ENCODE peak calls at places on chromosomes 6 and 20, in seven cellular contexts. C, N, P, U, I, B and T are unnamed samples.

GRCh38 chr20:64115171-64115911 is 8.0 kb upstream of the NPBWR2 start:
- DNase-seq in C (no peak), N (no peak), P (no peak), U (no peak), I (peak), B (no peak), T (no peak)

GRCh38 chr20:32091888-32092346 is 17.6 kb upstream of the TM9SF4 start:
- DNase-seq in C (peak), N (peak), P (peak), U (peak), I (peak), B (peak), T (peak)

GRCh38 chr20:22836211-22836610 is 198.9 kb upstream of the SSTR4 start:
- DNase-seq in C (no peak), N (peak), P (no peak), U (no peak), I (no peak), B (no peak), T (peak)

GRCh38 chr20:56391596-56392281 is at the start of gene AURKA:
- DNase-seq in C (no peak), N (no peak), P (no peak), U (no peak), I (no peak), B (no peak), T (no peak)

GRCh38 chr20:3890999-3891929 is 2.1 kb downstream of the PANK2 start:
- DNase-seq in C (no peak), N (peak), P (no peak), U (no peak), I (no peak), B (no peak), T (peak)

GRCh38 chr20:24166127-24166389 is 177.5 kb upstream of the GGTLC1 start:
- DNase-seq in C (no peak), N (no peak), P (no peak), U (no peak), I (no peak), B (no peak), T (no peak)

GRCh38 chr6:45377041-45377554 is 636 bp downstream of the SUPT3H start:
- DNase-seq in C (no peak), N (peak), P (peak), U (peak), I (no peak), B (no peak), T (peak)

GRCh38 chr6:34229877-34230276 is 6.8 kb upstream of the HMGA1 start:
- DNase-seq in C (no peak), N (no peak), P (no peak), U (no peak), I (no peak), B (no peak), T (no peak)

GRCh38 chr6:33392979-33393378 is 1.4 kb downstream of the KIFC1 start:
- DNase-seq in C (no peak), N (no peak), P (no peak), U (no peak), I (no peak), B (no peak), T (no peak)

GRCh38 chr6:3297909-3298308 is 39.2 kb downstream of the PSMG4 start:
- DNase-seq in C (no peak), N (no peak), P (no peak), U (no peak), I (peak), B (no peak), T (no peak)

GRCh38 chr20:15139522-15139921 is 802.1 kb upstream of the FLRT3 start:
- DNase-seq in C (no peak), N (peak), P (no peak), U (no peak), I (no peak), B (no peak), T (peak)

GRCh38 chr20:46979603-46980241 is 85.1 kb downstream of the EYA2 start:
- DNase-seq in C (no peak), N (no peak), P (no peak), U (no peak), I (no peak), B (no peak), T (peak)

GRCh38 chr20:61128701-61129655 is 123.1 kb upstream of the CDH4 start:
- DNase-seq in C (no peak), N (no peak), P (no peak), U (no peak), I (no peak), B (no peak), T (no peak)

GRCh38 chr20:52056203-52057062 is 135.1 kb downstream of the ZFP64 start:
- DNase-seq in C (peak), N (peak), P (no peak), U (no peak), I (no peak), B (no peak), T (peak)

GRCh38 chr6:134936927-134937326 is 13.0 kb downstream of the ALDH8A1 start:
- DNase-seq in C (no peak), N (peak), P (no peak), U (no peak), I (no peak), B (no peak), T (peak)

GRCh38 chr20:62428008-62428384 is 657 bp upstream of the RBBP8NL start:
- DNase-seq in C (no peak), N (no peak), P (no peak), U (no peak), I (no peak), B (no peak), T (peak)